ENCODE peak calls at places on chromosomes 7 and 10, in nine cellular contexts. One of them, this sample, is unnamed.

GRCh38 chr7:94510582-94511456 is 1.2 kb downstream of the CASD1 start:
- DNase-seq in dorsolateral prefrontal cortex: peak
- DNase-seq in effector memory CD8-positive, alpha-beta T cell: peak
- DNase-seq in activated T-cell treated with anti-CD3 and anti-CD28 coated beads, Interleukin-2, amount 50 U/mL, for 4 hours: peak
- DNase-seq in amygdala: no peak
- DNase-seq in activated CD8-positive, alpha-beta memory T cell treated with anti-CD3 and anti-CD28 coated beads for 1 hour: no peak
- DNase-seq in stimulated activated naive CD8-positive, alpha-beta T cell treated with anti-CD3 and anti-CD28 coated beads, Interleukin-15, Interleukin-2, amounts not matched to agents 100 U/mL and 50 U/mL, for 24 hours: peak
- DNase-seq in Ammon's horn: peak
- DNase-seq in cardiac muscle cell: peak
- DNase-seq in this sample: peak

GRCh38 chr10:76382381-76382851 is 951.0 kb downstream of the LRMDA start:
- DNase-seq in dorsolateral prefrontal cortex: no peak
- DNase-seq in effector memory CD8-positive, alpha-beta T cell: no peak
- DNase-seq in activated T-cell treated with anti-CD3 and anti-CD28 coated beads, Interleukin-2, amount 50 U/mL, for 4 hours: no peak
- DNase-seq in amygdala: no peak
- DNase-seq in activated CD8-positive, alpha-beta memory T cell treated with anti-CD3 and anti-CD28 coated beads for 1 hour: no peak
- DNase-seq in stimulated activated naive CD8-positive, alpha-beta T cell treated with anti-CD3 and anti-CD28 coated beads, Interleukin-15, Interleukin-2, amounts not matched to agents 100 U/mL and 50 U/mL, for 24 hours: no peak
- DNase-seq in Ammon's horn: no peak
- DNase-seq in cardiac muscle cell: peak
- DNase-seq in this sample: no peak

GRCh38 chr7:151761256-151761655 is 115.7 kb downstream of the PRKAG2 start:
- DNase-seq in dorsolateral prefrontal cortex: no peak
- DNase-seq in effector memory CD8-positive, alpha-beta T cell: no peak
- DNase-seq in activated T-cell treated with anti-CD3 and anti-CD28 coated beads, Interleukin-2, amount 50 U/mL, for 4 hours: no peak
- DNase-seq in amygdala: no peak
- DNase-seq in activated CD8-positive, alpha-beta memory T cell treated with anti-CD3 and anti-CD28 coated beads for 1 hour: no peak
- DNase-seq in stimulated activated naive CD8-positive, alpha-beta T cell treated with anti-CD3 and anti-CD28 coated beads, Interleukin-15, Interleukin-2, amounts not matched to agents 100 U/mL and 50 U/mL, for 24 hours: no peak
- DNase-seq in Ammon's horn: no peak
- DNase-seq in cardiac muscle cell: no peak
- DNase-seq in this sample: no peak

GRCh38 chr10:123743441-123744225 is 77.5 kb downstream of the GPR26 start:
- DNase-seq in dorsolateral prefrontal cortex: no peak
- DNase-seq in effector memory CD8-positive, alpha-beta T cell: no peak
- DNase-seq in activated T-cell treated with anti-CD3 and anti-CD28 coated beads, Interleukin-2, amount 50 U/mL, for 4 hours: no peak
- DNase-seq in amygdala: no peak
- DNase-seq in activated CD8-positive, alpha-beta memory T cell treated with anti-CD3 and anti-CD28 coated beads for 1 hour: no peak
- DNase-seq in stimulated activated naive CD8-positive, alpha-beta T cell treated with anti-CD3 and anti-CD28 coated beads, Interleukin-15, Interleukin-2, amounts not matched to agents 100 U/mL and 50 U/mL, for 24 hours: no peak
- DNase-seq in Ammon's horn: no peak
- DNase-seq in cardiac muscle cell: no peak
- DNase-seq in this sample: no peak

GRCh38 chr7:102321351-102322201 is 34.7 kb downstream of the SPDYE6 start:
- DNase-seq in dorsolateral prefrontal cortex: no peak
- DNase-seq in effector memory CD8-positive, alpha-beta T cell: no peak
- DNase-seq in activated T-cell treated with anti-CD3 and anti-CD28 coated beads, Interleukin-2, amount 50 U/mL, for 4 hours: no peak
- DNase-seq in amygdala: no peak
- DNase-seq in activated CD8-positive, alpha-beta memory T cell treated with anti-CD3 and anti-CD28 coated beads for 1 hour: no peak
- DNase-seq in stimulated activated naive CD8-positive, alpha-beta T cell treated with anti-CD3 and anti-CD28 coated beads, Interleukin-15, Interleukin-2, amounts not matched to agents 100 U/mL and 50 U/mL, for 24 hours: no peak
- DNase-seq in Ammon's horn: no peak
- DNase-seq in cardiac muscle cell: peak
- DNase-seq in this sample: no peak

GRCh38 chr7:28643369-28644340 is 231.3 kb downstream of the CREB5 start:
- DNase-seq in dorsolateral prefrontal cortex: no peak
- DNase-seq in effector memory CD8-positive, alpha-beta T cell: no peak
- DNase-seq in activated T-cell treated with anti-CD3 and anti-CD28 coated beads, Interleukin-2, amount 50 U/mL, for 4 hours: no peak
- DNase-seq in amygdala: no peak
- DNase-seq in activated CD8-positive, alpha-beta memory T cell treated with anti-CD3 and anti-CD28 coated beads for 1 hour: no peak
- DNase-seq in stimulated activated naive CD8-positive, alpha-beta T cell treated with anti-CD3 and anti-CD28 coated beads, Interleukin-15, Interleukin-2, amounts not matched to agents 100 U/mL and 50 U/mL, for 24 hours: no peak
- DNase-seq in Ammon's horn: no peak
- DNase-seq in cardiac muscle cell: no peak
- DNase-seq in this sample: no peak

GRCh38 chr10:3095373-3096139 is 28.2 kb downstream of the PFKP start:
- DNase-seq in dorsolateral prefrontal cortex: no peak
- DNase-seq in effector memory CD8-positive, alpha-beta T cell: peak
- DNase-seq in activated T-cell treated with anti-CD3 and anti-CD28 coated beads, Interleukin-2, amount 50 U/mL, for 4 hours: peak
- DNase-seq in amygdala: no peak
- DNase-seq in activated CD8-positive, alpha-beta memory T cell treated with anti-CD3 and anti-CD28 coated beads for 1 hour: no peak
- DNase-seq in stimulated activated naive CD8-positive, alpha-beta T cell treated with anti-CD3 and anti-CD28 coated beads, Interleukin-15, Interleukin-2, amounts not matched to agents 100 U/mL and 50 U/mL, for 24 hours: peak
- DNase-seq in Ammon's horn: peak
- DNase-seq in cardiac muscle cell: peak
- DNase-seq in this sample: no peak

GRCh38 chr7:33677556-33677955 is 227.8 kb upstream of the BMPER start:
- DNase-seq in dorsolateral prefrontal cortex: no peak
- DNase-seq in effector memory CD8-positive, alpha-beta T cell: no peak
- DNase-seq in activated T-cell treated with anti-CD3 and anti-CD28 coated beads, Interleukin-2, amount 50 U/mL, for 4 hours: no peak
- DNase-seq in amygdala: no peak
- DNase-seq in activated CD8-positive, alpha-beta memory T cell treated with anti-CD3 and anti-CD28 coated beads for 1 hour: no peak
- DNase-seq in stimulated activated naive CD8-positive, alpha-beta T cell treated with anti-CD3 and anti-CD28 coated beads, Interleukin-15, Interleukin-2, amounts not matched to agents 100 U/mL and 50 U/mL, for 24 hours: no peak
- DNase-seq in Ammon's horn: no peak
- DNase-seq in cardiac muscle cell: peak
- DNase-seq in this sample: no peak

GRCh38 chr7:107078517-107078966 is 34.0 kb downstream of the PRKAR2B start:
- DNase-seq in dorsolateral prefrontal cortex: no peak
- DNase-seq in effector memory CD8-positive, alpha-beta T cell: no peak
- DNase-seq in activated T-cell treated with anti-CD3 and anti-CD28 coated beads, Interleukin-2, amount 50 U/mL, for 4 hours: no peak
- DNase-seq in amygdala: no peak
- DNase-seq in activated CD8-positive, alpha-beta memory T cell treated with anti-CD3 and anti-CD28 coated beads for 1 hour: no peak
- DNase-seq in stimulated activated naive CD8-positive, alpha-beta T cell treated with anti-CD3 and anti-CD28 coated beads, Interleukin-15, Interleukin-2, amounts not matched to agents 100 U/mL and 50 U/mL, for 24 hours: no peak
- DNase-seq in Ammon's horn: no peak
- DNase-seq in cardiac muscle cell: peak
- DNase-seq in this sample: no peak

GRCh38 chr7:46145412-46145811 is 224.3 kb upstream of the IGFBP3 start:
- DNase-seq in dorsolateral prefrontal cortex: no peak
- DNase-seq in effector memory CD8-positive, alpha-beta T cell: no peak
- DNase-seq in activated T-cell treated with anti-CD3 and anti-CD28 coated beads, Interleukin-2, amount 50 U/mL, for 4 hours: no peak
- DNase-seq in amygdala: no peak
- DNase-seq in activated CD8-positive, alpha-beta memory T cell treated with anti-CD3 and anti-CD28 coated beads for 1 hour: no peak
- DNase-seq in stimulated activated naive CD8-positive, alpha-beta T cell treated with anti-CD3 and anti-CD28 coated beads, Interleukin-15, Interleukin-2, amounts not matched to agents 100 U/mL and 50 U/mL, for 24 hours: no peak
- DNase-seq in Ammon's horn: no peak
- DNase-seq in cardiac muscle cell: peak
- DNase-seq in this sample: peak

GRCh38 chr7:115749924-115750323 is 280.6 kb downstream of the TFEC start:
- DNase-seq in dorsolateral prefrontal cortex: no peak
- DNase-seq in effector memory CD8-positive, alpha-beta T cell: no peak
- DNase-seq in activated T-cell treated with anti-CD3 and anti-CD28 coated beads, Interleukin-2, amount 50 U/mL, for 4 hours: no peak
- DNase-seq in amygdala: no peak
- DNase-seq in activated CD8-positive, alpha-beta memory T cell treated with anti-CD3 and anti-CD28 coated beads for 1 hour: no peak
- DNase-seq in stimulated activated naive CD8-positive, alpha-beta T cell treated with anti-CD3 and anti-CD28 coated beads, Interleukin-15, Interleukin-2, amounts not matched to agents 100 U/mL and 50 U/mL, for 24 hours: no peak
- DNase-seq in Ammon's horn: no peak
- DNase-seq in cardiac muscle cell: peak
- DNase-seq in this sample: no peak